ENCODE peak calls at places on chromosomes 16 and 17, in four cellular contexts. G is fibroblast of lung, C is PC-9, F is A549. Q is an unnamed sample.

GRCh38 chr17:49512296-49513043 is 17.4 kb downstream of the NGFR start:
- DNase-seq in C (no peak), G (no peak), F (no peak), Q (peak; percentile 83)

GRCh38 chr17:76884995-76885896 is 17.0 kb downstream of the MGAT5B start:
- DNase-seq in F (no peak), C (no peak), G (no peak), Q (peak; percentile 81)

GRCh38 chr16:47493358-47494337 is 32.5 kb downstream of the PHKB start:
- DNase-seq in F (no peak), C (no peak), G (no peak), Q (no peak)

GRCh38 chr17:64216030-64216384 is 47.1 kb downstream of the TEX2 start:
- DNase-seq in F (no peak), G (peak; percentile 75), C (no peak), Q (peak; percentile 84)

GRCh38 chr16:74651841-74652240 is 14.8 kb downstream of the RFWD3 start:
- DNase-seq in F (no peak), C (no peak), G (no peak), Q (no peak)

GRCh38 chr16:58375386-58375785 is 16.9 kb upstream of the GINS3 start:
- DNase-seq in F (no peak), C (no peak), G (no peak), Q (no peak)

GRCh38 chr17:42087042-42087701 is 11.1 kb downstream of the ZNF385C start:
- DNase-seq in C (no peak), G (no peak), F (no peak), Q (peak; percentile 6)

GRCh38 chr17:49106366-49107210 is 26.0 kb upstream of the B4GALNT2 start:
- DNase-seq in C (peak; percentile 79), F (peak; percentile 90), G (peak; percentile 74), Q (no peak)

GRCh38 chr17:80456465-80457235 is 19.8 kb downstream of the NPTX1 start:
- DNase-seq in F (no peak), C (no peak), G (no peak), Q (no peak)

GRCh38 chr17:80453126-80453979 is 23.1 kb downstream of the NPTX1 start:
- DNase-seq in F (no peak), C (no peak), G (no peak), Q (no peak)

GRCh38 chr16:59021751-59022150 is 287.6 kb upstream of the GOT2 start:
- DNase-seq in C (no peak), F (peak; percentile 5), G (peak; percentile 25), Q (peak; percentile 18)

GRCh38 chr16:56625943-56626654 is 518 bp downstream of the MT1E start:
- DNase-seq in C (no peak), G (peak; percentile 90), F (no peak), Q (peak; percentile 96)

GRCh38 chr17:32813021-32813420 is 63.9 kb downstream of the MYO1D start:
- DNase-seq in G (no peak), C (no peak), F (no peak), Q (peak; percentile 82)

GRCh38 chr17:33328129-33328528 is 35.0 kb upstream of the ASIC2 start:
- DNase-seq in F (no peak), G (no peak), C (no peak), Q (no peak)

GRCh38 chr16:28538733-28539596 is at the start of gene NUPR1:
- DNase-seq in G (peak; percentile 96), C (peak; percentile 52), F (peak; percentile 85), Q (peak; percentile 98)

GRCh38 chr17:76196675-76197074 is 43.6 kb downstream of the RNF157 start:
- DNase-seq in G (no peak), C (no peak), F (no peak), Q (no peak)

GRCh38 chr16:55508941-55509920 is at the start of gene LPCAT2:
- DNase-seq in F (peak; percentile 83), G (peak; percentile 81), C (peak; percentile 71), Q (peak; percentile 92)

DNA sequence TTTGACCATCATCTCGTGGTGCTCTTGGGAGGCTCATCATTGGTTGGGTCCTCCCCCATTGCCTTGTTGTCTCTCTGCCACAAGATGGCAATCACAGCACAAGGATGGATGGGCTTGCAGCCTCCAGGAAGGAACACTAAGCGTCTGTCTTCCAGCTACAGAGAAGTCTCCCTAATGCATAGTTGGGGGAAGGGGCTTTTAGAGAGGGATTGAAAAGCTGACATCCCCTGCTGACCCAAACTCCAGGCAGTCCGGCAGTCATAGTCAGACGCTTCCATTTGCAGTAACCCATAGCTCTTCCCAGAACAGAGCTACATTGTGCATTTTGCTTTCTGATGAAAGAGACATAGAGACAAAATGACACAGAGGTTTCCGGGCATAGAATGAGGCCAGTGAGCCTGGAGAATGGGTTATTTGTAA is 111.4 kb downstream of the UTP18 start:
- DNase-seq in F (peak; percentile 86), G (peak; percentile 21), C (no peak), Q (peak; percentile 91)
- H3K4me2 ChIP-seq in F (peak overlapping the region; percentile 28), G (no peak overlapping the region), C (peak overlapping the region; percentile 63), Q (no peak overlapping the region)

GRCh38 chr16:49795513-49795912 is 60.4 kb downstream of the ZNF423 start:
- DNase-seq in F (no peak), C (no peak), G (no peak), Q (peak; percentile 21)

GRCh38 chr16:49799172-49799571 is 56.7 kb downstream of the ZNF423 start:
- DNase-seq in G (peak; percentile 33), C (no peak), F (no peak), Q (peak; percentile 69)

GRCh38 chr16:49800441-49800840 is 55.5 kb downstream of the ZNF423 start:
- DNase-seq in C (no peak), F (no peak), G (no peak), Q (no peak)

GRCh38 chr16:49801290-49801689 is 54.6 kb downstream of the ZNF423 start:
- DNase-seq in C (no peak), F (no peak), G (no peak), Q (no peak)

DNA sequence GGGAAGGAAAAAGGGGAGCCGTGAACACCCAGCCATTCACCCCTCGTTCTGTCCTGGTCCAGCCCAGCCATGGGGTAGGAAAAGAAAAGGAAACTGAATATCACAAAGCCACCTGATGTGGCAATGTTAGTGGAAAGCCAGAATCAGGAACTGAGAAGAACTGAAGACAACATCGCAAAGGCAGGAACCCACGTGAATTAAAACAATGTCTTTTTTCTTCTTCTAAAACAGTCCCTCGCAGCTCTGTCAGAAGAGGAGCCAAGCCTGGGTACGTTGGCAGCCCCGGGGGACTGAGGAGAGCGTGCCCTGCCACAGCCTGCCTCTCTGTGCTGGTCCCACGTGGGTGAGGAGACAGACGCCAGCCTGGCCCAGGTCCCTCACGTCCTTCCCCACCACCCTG is 55.0 kb downstream of the ZNF423 start:
- DNase-seq in C (no peak), G (no peak), F (no peak), Q (no peak)
- H3K4me1 ChIP-seq in C (no peaks in the 10 kb centered on the region), G (no peaks in the 10 kb centered on the region), F (no peaks in the 10 kb centered on the region), Q (no peaks in the 10 kb centered on the region)

GRCh38 chr17:71085238-71086033 is 916.1 kb downstream of the KCNJ2 start:
- DNase-seq in G (no peak), C (no peak), F (peak; percentile 47), Q (no peak)
- TF ChIP-seq CTCF in G (peak; percentile 24), C (peak; percentile 45), F (peak; percentile 31), Q (peak; percentile 34)

GRCh38 chr17:5526821-5527598 is 40.6 kb downstream of the MIS12 start:
- DNase-seq in F (peak; percentile 81), G (peak; percentile 98), C (peak; percentile 55), Q (peak; percentile 94)

GRCh38 chr17:5531019-5531418 is 44.7 kb downstream of the MIS12 start:
- DNase-seq in F (no peak), C (no peak), G (no peak), Q (no peak)

GRCh38 chr17:5523249-5523648 is 36.9 kb downstream of the MIS12 start:
- DNase-seq in F (no peak), C (no peak), G (no peak), Q (no peak)

GRCh38 chr17:5530265-5530782 is 44.0 kb downstream of the MIS12 start:
- DNase-seq in G (no peak), F (no peak), C (no peak), Q (no peak)

DNA sequence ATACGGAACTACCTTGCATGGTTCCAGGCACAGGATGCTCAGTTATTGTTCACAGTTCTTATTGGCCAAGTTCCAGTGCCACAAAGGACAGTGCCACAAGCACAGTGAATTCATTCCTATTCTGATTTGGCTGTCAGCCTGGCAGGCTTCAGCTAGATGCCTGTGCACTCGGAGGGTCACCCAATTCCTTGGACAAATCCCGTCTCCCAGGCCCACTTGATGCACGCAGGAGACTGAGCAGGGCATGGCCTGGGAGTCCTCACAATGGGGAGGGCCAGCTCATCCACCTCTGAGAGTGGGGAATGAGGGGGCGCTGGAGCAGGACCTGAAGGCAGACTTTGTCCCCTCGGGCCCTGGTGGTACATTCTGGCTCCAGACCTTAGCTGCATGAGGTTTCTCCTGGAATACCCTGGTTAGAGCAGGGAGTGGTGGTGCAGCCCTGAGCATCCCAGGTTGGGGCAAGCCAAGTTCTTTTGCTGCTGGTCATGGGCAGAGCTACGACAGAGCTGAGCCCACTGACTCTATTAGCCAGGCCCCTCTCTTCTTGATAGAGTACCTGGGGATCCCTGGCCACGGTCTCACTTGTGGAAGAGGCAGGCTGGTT is 41.4 kb downstream of the MIS12 start:
- DNase-seq in F (no peak), C (no peak), G (no peak), Q (no peak)
- H3K4me2 ChIP-seq in F (no peak overlapping the region), C (no peak overlapping the region), G (no peak overlapping the region), Q (no peak overlapping the region)

GRCh38 chr17:12672944-12673343 is 7.3 kb downstream of the MYOCD start:
- DNase-seq in G (no peak), F (no peak), C (no peak), Q (no peak)
- H3K4me1 ChIP-seq in G (no peaks in the 10 kb centered on the region), F (peaks cover 12% of the 10 kb centered on the region), C (no peaks in the 10 kb centered on the region), Q (no peaks in the 10 kb centered on the region)

DNA sequence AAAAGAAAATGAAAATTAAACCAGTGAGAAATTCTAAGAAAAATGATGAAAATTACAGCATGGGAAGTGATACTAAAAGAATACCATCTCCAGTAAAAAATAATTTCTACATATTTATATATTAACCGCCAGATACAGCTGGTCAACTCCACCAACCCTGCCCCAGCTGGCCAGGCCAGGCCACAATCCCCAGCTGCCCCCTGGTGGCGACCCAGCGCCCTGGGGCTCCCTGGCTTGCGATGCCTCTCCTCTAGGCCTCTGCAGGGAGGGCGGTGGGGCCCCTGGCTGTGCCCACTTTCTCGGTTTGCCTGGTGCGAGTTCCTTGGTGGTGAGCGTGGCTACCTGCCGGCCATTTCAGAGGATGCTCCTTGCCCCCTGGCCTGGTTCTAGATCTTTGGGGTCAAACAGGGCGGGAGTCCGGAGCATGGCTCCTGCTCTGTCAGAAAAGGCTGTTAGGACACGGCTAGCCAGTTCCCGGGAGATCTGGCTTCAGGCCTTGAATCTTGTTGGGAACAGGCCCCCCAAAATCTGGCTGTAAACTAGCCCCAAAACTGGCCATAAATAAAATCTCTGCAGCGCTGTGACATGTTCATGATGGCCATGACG is 14.5 kb downstream of the GLIS2 start:
- DNase-seq in F (peak; percentile 72), G (peak; percentile 40), C (no peak), Q (peak; percentile 100)
- TF ChIP-seq CTCF in F (peak; percentile 92), G (peak; percentile 97), C (peak; percentile 96), Q (peak; percentile 90)

DNA sequence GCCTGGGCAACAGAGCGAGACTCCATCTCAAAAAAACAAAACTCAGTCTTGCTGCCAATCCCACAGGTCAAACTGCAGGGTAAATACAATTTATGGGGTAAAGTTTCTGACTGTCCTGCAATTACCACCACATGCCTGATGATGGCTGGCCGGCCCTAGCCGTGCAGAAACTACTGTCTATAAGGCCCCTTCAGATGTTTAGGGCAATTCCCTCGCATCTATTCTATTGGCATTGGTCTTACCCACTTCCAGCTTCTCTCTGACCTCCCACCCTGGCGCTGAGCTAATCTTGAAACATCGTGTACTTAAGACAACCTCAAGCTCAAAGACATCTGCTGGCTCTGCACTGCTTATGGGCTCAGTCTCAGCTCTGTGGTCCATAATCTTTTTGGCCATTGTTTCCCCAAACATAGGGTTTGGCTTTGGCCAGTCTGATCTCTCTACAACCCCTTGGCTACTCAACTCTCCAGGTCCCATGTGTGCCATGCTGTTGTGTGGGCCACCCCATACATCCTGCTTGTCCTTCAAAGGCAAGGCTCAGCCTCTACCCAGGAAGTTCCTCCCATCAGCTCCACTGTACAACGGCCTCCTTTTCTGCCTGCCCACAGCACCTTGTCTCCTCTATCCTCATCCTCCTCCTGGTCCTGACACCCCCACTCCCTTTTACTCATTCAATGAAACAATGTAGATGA is 16.6 kb downstream of the MAP3K14 start:
- DNase-seq in C (no peak), G (no peak), F (no peak), Q (no peak)
- H3K4me2 ChIP-seq in C (no peak overlapping the region), G (no peak overlapping the region), F (peak overlapping the region; percentile 0), Q (no peak overlapping the region)

Q was measured in osteoblast.